ENCODE peak calls at places on chromosomes 13 and 19, in four cellular contexts. S, G, W and V are unnamed samples.

GRCh38 chr13:97878421-97879375 is 74.8 kb upstream of the IPO5 start:
- DNase-seq in S (no peak), G (no peak), W (peak; percentile 51), V (no peak)

GRCh38 chr19:3782330-3782729 is 3.9 kb downstream of the MATK start:
- DNase-seq in S (no peak), G (no peak), W (no peak), V (no peak)

GRCh38 chr13:26881154-26881553 is 120.6 kb upstream of the GPR12 start:
- DNase-seq in S (no peak), G (no peak), W (peak; percentile 21), V (no peak)

GRCh38 chr13:113531041-113531873 is 40.7 kb upstream of the DCUN1D2 start:
- DNase-seq in S (no peak), G (no peak), W (no peak), V (no peak)

GRCh38 chr13:20121154-20121515 is 39.7 kb downstream of the GJA3 start:
- DNase-seq in S (no peak), G (no peak), W (no peak), V (no peak)

GRCh38 chr19:16206046-16206605 is 8.4 kb downstream of the AP1M1 start:
- DNase-seq in S (no peak), G (no peak), W (no peak), V (no peak)

GRCh38 chr19:35509861-35510625 is 3.4 kb downstream of the DMKN start:
- DNase-seq in S (peak; percentile 79), G (peak; percentile 82), W (peak; percentile 82), V (peak; percentile 93)

GRCh38 chr13:100363874-100364273 is 224.7 kb downstream of the GGACT start:
- DNase-seq in S (no peak), G (no peak), W (peak; percentile 45), V (no peak)

GRCh38 chr19:29645911-29646310 is 19.4 kb upstream of the PLEKHF1 start:
- DNase-seq in S (peak; percentile 64), G (no peak), W (peak; percentile 61), V (no peak)

GRCh38 chr13:94309997-94310842 is 169.3 kb downstream of the DCT start:
- DNase-seq in S (no peak), G (no peak), W (peak; percentile 61), V (no peak)

GRCh38 chr13:109387438-109387837 is 398.9 kb downstream of the IRS2 start:
- DNase-seq in S (no peak), G (no peak), W (no peak), V (no peak)

GRCh38 chr19:3358392-3358918 is 7.9 kb upstream of the NFIC start:
- DNase-seq in S (no peak), G (no peak), W (no peak), V (no peak)

GRCh38 chr13:35388456-35388855 is 88.0 kb downstream of the MAB21L1 start:
- DNase-seq in S (no peak), G (no peak), W (peak; percentile 24), V (no peak)

GRCh38 chr13:49597043-49597669 is 11.8 kb upstream of the RCBTB1 start:
- DNase-seq in S (no peak), G (no peak), W (no peak), V (no peak)

GRCh38 chr19:46180701-46181385 is 32.8 kb downstream of the IGFL2 start:
- DNase-seq in S (no peak), G (no peak), W (peak; percentile 17), V (no peak)

GRCh38 chr13:68944272-68944671 is 1163.4 kb upstream of the ATXN8OS start:
- DNase-seq in S (no peak), G (no peak), W (no peak), V (no peak)

GRCh38 chr13:60571571-60571970 is 174.6 kb downstream of the TDRD3 start:
- DNase-seq in S (no peak), G (no peak), W (no peak), V (no peak)

GRCh38 chr13:37361608-37362007 is 237.0 kb downstream of the POSTN start:
- DNase-seq in S (no peak), G (no peak), W (no peak), V (no peak)

GRCh38 chr13:100573121-100573520 is 15.5 kb downstream of the GGACT start:
- DNase-seq in S (peak; percentile 46), G (peak; percentile 66), W (peak; percentile 66), V (peak; percentile 84)

GRCh38 chr13:113404723-113405471 is 41.0 kb upstream of the GRTP1 start:
- DNase-seq in S (no peak), G (no peak), W (no peak), V (no peak)

GRCh38 chr13:72808917-72809500 is 27.1 kb downstream of the PIBF1 start:
- DNase-seq in S (no peak), G (peak; percentile 9), W (peak; percentile 65), V (no peak)

GRCh38 chr19:45913874-45914830 is at the start of gene NANOS2:
- DNase-seq in S (peak; percentile 34), G (peak; percentile 43), W (no peak), V (no peak)

GRCh38 chr13:35994131-35994966 is 136.8 kb downstream of the DCLK1 start:
- DNase-seq in S (peak; percentile 33), G (no peak), W (peak; percentile 96), V (no peak)

GRCh38 chr19:33879818-33880575 is 83.3 kb downstream of the KCTD15 start:
- DNase-seq in S (peak; percentile 47), G (no peak), W (no peak), V (no peak)

GRCh38 chr19:54464044-54464623 is 556 bp upstream of the LENG9 start:
- DNase-seq in S (peak; percentile 68), G (peak; percentile 91), W (peak; percentile 74), V (peak; percentile 96)

GRCh38 chr13:79724348-79725103 is 243.6 kb downstream of the NDFIP2 start:
- DNase-seq in S (no peak), G (no peak), W (peak; percentile 36), V (peak; percentile 96)

GRCh38 chr13:77516342-77516789 is 19.1 kb upstream of the SCEL start:
- DNase-seq in S (no peak), G (no peak), W (peak; percentile 36), V (no peak)

GRCh38 chr19:47093254-47093653 is 20.3 kb downstream of the ZC3H4 start:
- DNase-seq in S (no peak), G (no peak), W (peak; percentile 22), V (no peak)

GRCh38 chr19:55082023-55082851 is 6.6 kb downstream of the EPS8L1 start:
- DNase-seq in S (no peak), G (no peak), W (peak; percentile 56), V (peak; percentile 88)

GRCh38 chr13:109569938-109570711 is 216.3 kb downstream of the IRS2 start:
- DNase-seq in S (no peak), G (no peak), W (no peak), V (no peak)

GRCh38 chr13:70856706-70857105 is 748.5 kb upstream of the KLHL1 start:
- DNase-seq in S (no peak), G (no peak), W (no peak), V (no peak)

DNA sequence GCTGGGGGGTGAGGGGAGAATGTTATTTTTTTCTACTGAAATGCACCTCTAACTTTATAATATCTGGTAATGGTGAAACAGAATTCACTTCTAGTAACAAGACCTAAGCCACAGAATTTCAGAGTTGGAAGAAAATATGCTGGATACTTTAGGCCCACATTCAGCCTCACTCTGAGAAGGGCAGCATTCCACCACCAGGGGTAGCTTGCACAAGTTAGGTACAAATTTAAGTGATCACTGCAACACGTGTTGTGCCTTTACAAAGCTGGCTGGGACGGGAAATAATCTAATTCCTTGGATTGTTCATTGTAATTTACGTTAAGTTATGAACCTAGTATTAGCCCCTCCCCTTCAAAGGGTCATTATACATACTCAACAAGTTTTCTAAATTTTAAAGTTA is 192.3 kb downstream of the RGCC start:
- DNase-seq in S (no peak), G (no peak), W (peak; percentile 47), V (peak; percentile 32)
- H3K4me1 ChIP-seq in S (peaks cover 56% of the 10 kb centered on the region), G (no peaks in the 10 kb centered on the region), W (peaks cover 40% of the 10 kb centered on the region), V (peaks cover 18% of the 10 kb centered on the region)

GRCh38 chr19:6750062-6750461 is 10.6 kb downstream of the TRIP10 start:
- DNase-seq in S (peak; percentile 69), G (no peak), W (no peak), V (no peak)
- H3K36me3 ChIP-seq in S (peaks cover 73% of the 10 kb centered on the region), G (peaks cover 68% of the 10 kb centered on the region), W (peaks cover 61% of the 10 kb centered on the region), V (peaks cover 69% of the 10 kb centered on the region)

DNA sequence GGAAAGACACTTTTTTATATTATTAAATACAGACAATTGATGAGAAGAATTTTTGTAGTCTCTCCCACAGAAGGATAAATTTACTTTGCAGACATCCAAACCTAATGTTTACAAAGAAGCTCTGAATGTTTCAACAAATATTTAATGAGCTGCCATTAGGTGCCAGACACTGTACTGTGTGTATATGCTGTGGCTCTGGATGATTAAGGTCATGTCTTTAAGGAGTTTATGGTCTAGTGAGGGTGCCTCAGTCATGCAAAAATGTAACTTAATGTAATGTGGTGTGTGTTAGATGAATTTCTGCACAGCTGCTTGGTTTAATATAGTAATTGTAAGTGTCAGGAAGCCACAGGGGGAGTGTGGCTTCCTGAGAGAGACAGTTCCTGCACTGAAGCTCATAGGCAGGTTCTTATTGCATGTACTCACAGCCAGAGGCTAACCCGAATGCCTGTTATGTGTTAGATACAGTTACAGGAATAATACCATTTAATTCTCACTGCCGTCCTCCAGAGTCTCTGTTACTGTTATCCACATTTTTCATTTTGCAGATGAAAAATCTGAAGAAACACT is 43.3 kb downstream of the SPATA13 start:
- DNase-seq in S (no peak), G (no peak), W (no peak), V (no peak)
- H3K4me3 ChIP-seq in S (no peak overlapping the region), G (no peak overlapping the region), W (no peak overlapping the region), V (no peak overlapping the region)

GRCh38 chr13:59447846-59448620 is 715.7 kb downstream of the DIAPH3 start:
- DNase-seq in S (no peak), G (peak; percentile 35), W (peak; percentile 40), V (peak; percentile 75)
- H3K4me1 ChIP-seq in S (peaks cover 7% of the 10 kb centered on the region), G (peaks cover 16% of the 10 kb centered on the region), W (no peaks in the 10 kb centered on the region), V (peaks cover 50% of the 10 kb centered on the region)

GRCh38 chr19:13960863-13961784 is 8.8 kb downstream of the DCAF15 start:
- DNase-seq in S (no peak), G (no peak), W (no peak), V (no peak)

GRCh38 chr19:13962738-13963602 is 10.7 kb downstream of the DCAF15 start:
- DNase-seq in S (no peak), G (no peak), W (peak; percentile 17), V (no peak)

GRCh38 chr19:13959962-13960862 is 7.9 kb downstream of the DCAF15 start:
- DNase-seq in S (no peak), G (no peak), W (no peak), V (no peak)

GRCh38 chr19:13963603-13964105 is 11.3 kb downstream of the DCAF15 start:
- DNase-seq in S (no peak), G (no peak), W (no peak), V (no peak)

DNA sequence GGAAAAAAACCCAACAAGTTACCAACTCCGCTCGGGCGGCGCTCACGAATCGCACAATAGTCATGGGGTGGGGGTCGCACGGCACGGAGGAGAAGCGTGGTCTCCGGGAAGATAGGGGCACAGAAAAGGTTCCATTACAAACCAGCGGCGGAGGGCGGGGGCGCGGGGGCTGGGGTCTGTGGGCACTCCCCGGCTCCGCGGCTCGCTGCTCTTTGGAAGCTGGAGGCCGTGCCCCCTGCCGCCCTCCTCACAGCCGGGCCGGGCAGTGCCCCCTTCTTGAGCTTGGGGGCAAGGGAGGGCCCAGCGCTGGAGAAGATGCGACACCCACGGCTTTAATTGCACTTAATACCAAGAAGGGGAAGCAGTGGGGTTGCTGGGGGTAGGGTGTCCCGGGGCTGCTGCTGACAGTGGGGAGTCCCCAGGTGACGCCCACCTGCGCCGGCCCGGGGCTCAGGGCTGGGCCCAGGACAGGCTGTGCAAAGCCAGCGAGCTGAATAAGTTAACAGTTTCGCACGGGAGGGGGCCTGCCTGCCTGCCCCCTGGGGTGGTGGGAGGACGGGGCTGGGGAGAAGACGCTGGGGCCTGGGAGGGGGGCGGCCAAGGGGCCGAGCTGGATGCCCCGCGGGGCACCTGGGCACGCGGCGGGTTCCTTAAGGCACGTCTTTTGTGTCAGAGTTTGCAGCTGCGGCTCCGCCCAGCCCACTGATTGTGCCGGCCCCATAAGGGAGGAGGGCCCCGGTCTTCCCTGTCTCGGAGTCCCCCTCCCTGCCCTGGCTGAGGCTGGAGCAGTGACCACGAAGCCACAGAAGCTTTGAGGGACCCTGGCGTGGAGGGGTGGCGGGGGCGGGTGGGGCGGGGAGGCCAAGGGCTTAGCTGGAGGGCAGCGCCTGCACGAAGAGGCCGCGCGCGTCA is 9.8 kb downstream of the DCAF15 start:
- DNase-seq in S (no peak), G (no peak), W (peak; percentile 40), V (no peak)
- H3K36me3 ChIP-seq in S (peaks cover 94% of the 10 kb centered on the region), G (peaks cover 66% of the 10 kb centered on the region), W (peaks cover 21% of the 10 kb centered on the region), V (peaks cover 39% of the 10 kb centered on the region)